ENCODE peak calls at places on chromosomes 3 and 15, in four cellular contexts. One of them, this sample, is unnamed.

GRCh38 chr3:129184396-129184656 is 630 bp upstream of the CNBP start:
- DNase-seq in GM12891: no peak
- DNase-seq in GM04504: no peak
- DNase-seq in LoVo: peak; percentile 29
- DNase-seq in this sample: no peak

GRCh38 chr3:157572559-157573270 is 69.5 kb upstream of the VEPH1 start:
- DNase-seq in GM12891: peak; percentile 5
- DNase-seq in GM04504: no peak
- DNase-seq in LoVo: peak; percentile 56
- DNase-seq in this sample: peak; percentile 17

GRCh38 chr3:102235679-102236078 is 199.1 kb upstream of the ZPLD1 start:
- DNase-seq in GM12891: no peak
- DNase-seq in GM04504: no peak
- DNase-seq in LoVo: peak; percentile 18
- DNase-seq in this sample: no peak

GRCh38 chr15:44058126-44058525 is 136.9 kb downstream of the FRMD5 start:
- DNase-seq in GM12891: no peak
- DNase-seq in GM04504: no peak
- DNase-seq in LoVo: no peak
- DNase-seq in this sample: no peak

GRCh38 chr3:8621872-8622271 is 22.7 kb downstream of the SSUH2 start:
- DNase-seq in GM12891: no peak
- DNase-seq in GM04504: peak; percentile 86
- DNase-seq in LoVo: no peak
- DNase-seq in this sample: no peak

GRCh38 chr3:71063768-71064287 is 519.7 kb downstream of the FOXP1 start:
- DNase-seq in GM12891: no peak
- DNase-seq in GM04504: no peak
- DNase-seq in LoVo: peak; percentile 12
- DNase-seq in this sample: no peak

GRCh38 chr3:14518893-14519292 is 21.2 kb downstream of the GRIP2 start:
- DNase-seq in GM12891: no peak
- DNase-seq in GM04504: no peak
- DNase-seq in LoVo: no peak
- DNase-seq in this sample: no peak

GRCh38 chr15:38904298-38904697 is 339.7 kb upstream of the RASGRP1 start:
- DNase-seq in GM12891: no peak
- DNase-seq in GM04504: no peak
- DNase-seq in LoVo: no peak
- DNase-seq in this sample: no peak

GRCh38 chr3:123459867-123460266 is 11.0 kb upstream of the ADCY5 start:
- DNase-seq in GM12891: no peak
- DNase-seq in GM04504: no peak
- DNase-seq in LoVo: no peak
- DNase-seq in this sample: no peak

GRCh38 chr3:168398371-168399030 is 302.8 kb upstream of the GOLIM4 start:
- DNase-seq in GM12891: no peak
- DNase-seq in GM04504: no peak
- DNase-seq in LoVo: no peak
- DNase-seq in this sample: no peak

GRCh38 chr3:85081191-85081895 is 122.6 kb downstream of the CADM2 start:
- DNase-seq in GM12891: no peak
- DNase-seq in GM04504: no peak
- DNase-seq in LoVo: no peak
- DNase-seq in this sample: no peak

GRCh38 chr15:25905140-25905539 is 42.0 kb upstream of the ATP10A start:
- DNase-seq in GM12891: no peak
- DNase-seq in GM04504: peak; percentile 70
- DNase-seq in LoVo: no peak
- DNase-seq in this sample: no peak